ENCODE peak calls at places on chromosomes 6 and 20, in eight cellular contexts. G is DND-41; X is CD8-positive, alpha-beta T cell; K is kidney; A is MM.1S; P is heart right ventricle; H is brain microvascular endothelial cell; C is uterus. Y is an unnamed sample.
A peak's percentile ranks its signal among the peaks of the same experiment; 100 is the strongest.

GRCh38 chr6:141653590-141653989 is 479.1 kb upstream of the GJE1 start:
- DNase-seq in G (no peak), P (no peak), K (no peak), A (peak; percentile 74), X (no peak), C (no peak), H (no peak), Y (no peak)

GRCh38 chr6:22783921-22784320 is 214.6 kb downstream of the HDGFL1 start:
- DNase-seq in K (no peak), G (no peak), H (no peak), A (no peak), C (no peak), X (no peak), P (no peak), Y (no peak)

GRCh38 chr20:46838002-46838401 is 56.6 kb upstream of the EYA2 start:
- DNase-seq in X (no peak), H (no peak), P (no peak), A (no peak), C (no peak), K (no peak), G (no peak), Y (no peak)

GRCh38 chr6:88785478-88785877 is 177.9 kb downstream of the RNGTT start:
- DNase-seq in A (no peak), G (no peak), K (no peak), X (no peak), C (no peak), P (no peak), H (no peak), Y (no peak)

GRCh38 chr20:34543457-34544056 is 15.0 kb upstream of the MAP1LC3A start:
- DNase-seq in X (no peak), H (no peak), G (no peak), C (no peak), K (no peak), A (no peak), P (no peak), Y (no peak)

GRCh38 chr6:16344756-16345155 is 106.4 kb downstream of the GMPR start:
- DNase-seq in H (peak; percentile 83), A (no peak), X (no peak), K (no peak), G (no peak), P (no peak), C (peak; percentile 66), Y (no peak)

GRCh38 chr20:63819224-63819917 is 11.7 kb downstream of the ZBTB46 start:
- DNase-seq in C (peak; percentile 51), X (no peak), A (peak; percentile 60), K (no peak), P (no peak), H (peak; percentile 30), G (no peak), Y (peak; percentile 81)

GRCh38 chr6:164010446-164011071 is 596.0 kb downstream of the QKI start:
- DNase-seq in H (no peak), G (no peak), A (no peak), C (no peak), K (no peak), X (no peak), P (peak; percentile 13), Y (no peak)

GRCh38 chr20:44594730-44595129 is 12.4 kb downstream of the PKIG start:
- DNase-seq in A (no peak), K (no peak), G (no peak), P (peak; percentile 57), X (no peak), C (no peak), H (peak; percentile 83), Y (peak; percentile 55)

GRCh38 chr20:51889466-51889865 is 87.1 kb upstream of the SALL4 start:
- DNase-seq in C (no peak), A (no peak), P (no peak), H (no peak), K (no peak), G (no peak), X (no peak), Y (no peak)

GRCh38 chr20:57156050-57156770 is 110.2 kb downstream of the BMP7 start:
- DNase-seq in C (no peak), A (no peak), H (no peak), K (no peak), G (no peak), X (no peak), P (no peak), Y (peak; percentile 69)

GRCh38 chr6:90493332-90493731 is 93.5 kb downstream of the MAP3K7 start:
- DNase-seq in P (no peak), H (no peak), X (no peak), G (no peak), K (no peak), A (no peak), C (no peak), Y (no peak)

GRCh38 chr6:38346291-38347079 is 293.2 kb downstream of the BTBD9 start:
- DNase-seq in H (peak; percentile 77), A (no peak), P (no peak), G (no peak), C (no peak), K (no peak), X (no peak), Y (no peak)

GRCh38 chr6:162871966-162872365 is 144.2 kb downstream of the PACRG start:
- DNase-seq in C (no peak), K (no peak), H (no peak), A (no peak), G (no peak), X (no peak), P (no peak), Y (no peak)

GRCh38 chr20:36847009-36847709 is 28.8 kb upstream of the TLDC2 start:
- DNase-seq in G (no peak), H (peak; percentile 83), A (no peak), C (peak; percentile 93), P (peak; percentile 73), X (no peak), K (no peak), Y (peak; percentile 96)

GRCh38 chr6:75205776-75206334 is at the start of gene COL12A1:
- DNase-seq in P (peak; percentile 84), G (no peak), K (peak; percentile 94), H (peak; percentile 98), C (peak; percentile 98), A (no peak), X (no peak), Y (peak; percentile 97)

GRCh38 chr6:52499026-52499425 is 77.8 kb downstream of the TRAM2 start:
- DNase-seq in P (no peak), G (no peak), X (no peak), A (peak; percentile 35), K (no peak), H (no peak), C (no peak), Y (no peak)

GRCh38 chr6:53986165-53986720 is 125.0 kb upstream of the MLIP start:
- DNase-seq in G (peak; percentile 36), X (no peak), C (no peak), K (no peak), H (peak; percentile 76), A (peak; percentile 41), P (peak; percentile 47), Y (no peak)

GRCh38 chr6:157273756-157274088 is 49.6 kb downstream of the TMEM242 start:
- DNase-seq in H (peak; percentile 27), P (no peak), X (peak; percentile 58), G (peak; percentile 74), K (no peak), C (peak; percentile 60), A (no peak), Y (no peak)

GRCh38 chr6:113755449-113756289 is 101.5 kb upstream of the MARCKS start:
- DNase-seq in H (no peak), P (peak; percentile 9), A (peak; percentile 74), X (no peak), G (no peak), K (no peak), C (no peak), Y (no peak)

GRCh38 chr6:34926655-34927054 is 37.6 kb downstream of the ANKS1A start:
- DNase-seq in G (no peak), H (peak; percentile 26), C (no peak), X (no peak), K (no peak), A (no peak), P (no peak), Y (no peak)

GRCh38 chr6:44355640-44356039 is 13.2 kb downstream of the SPATS1 start:
- DNase-seq in H (no peak), P (no peak), C (no peak), K (no peak), G (no peak), X (no peak), A (no peak), Y (no peak)

GRCh38 chr6:113875470-113875869 is 18.3 kb downstream of the MARCKS start:
- DNase-seq in K (no peak), X (no peak), H (peak; percentile 68), A (peak; percentile 25), C (no peak), P (no peak), G (no peak), Y (no peak)

GRCh38 chr20:266213-266603 is 8.7 kb downstream of the DEFB132 start:
- DNase-seq in A (no peak), G (no peak), C (no peak), H (no peak), K (no peak), P (no peak), X (no peak), Y (no peak)
- H3K4me3 ChIP-seq in A (peak overlapping the region; percentile 61), G (peak overlapping the region; percentile 60), C (no peak overlapping the region), H (no peak overlapping the region), K (no peak overlapping the region), P (peak overlapping the region; percentile 60), X (peak overlapping the region; percentile 69), Y (peak overlapping the region; percentile 29)

GRCh38 chr20:48026981-48027592 is 241.8 kb upstream of the SULF2 start:
- DNase-seq in A (no peak), C (no peak), H (no peak), P (no peak), G (peak; percentile 76), X (no peak), K (no peak), Y (no peak)

GRCh38 chr20:48019496-48019895 is 234.2 kb upstream of the SULF2 start:
- DNase-seq in X (no peak), P (no peak), G (no peak), K (no peak), A (no peak), H (no peak), C (no peak), Y (no peak)

GRCh38 chr20:48019940-48020339 is 234.7 kb upstream of the SULF2 start:
- DNase-seq in G (no peak), H (no peak), C (no peak), X (no peak), A (no peak), P (peak; percentile 36), K (no peak), Y (no peak)

GRCh38 chr20:48025661-48026060 is 240.4 kb upstream of the SULF2 start:
- DNase-seq in X (no peak), K (no peak), P (no peak), G (no peak), A (no peak), H (no peak), C (no peak), Y (no peak)

GRCh38 chr20:48025061-48025515 is 239.8 kb upstream of the SULF2 start:
- DNase-seq in X (no peak), H (peak; percentile 77), G (no peak), P (peak; percentile 29), C (peak; percentile 85), K (no peak), A (peak; percentile 27), Y (peak; percentile 92)
- H3K27ac ChIP-seq in X (no peak overlapping the region), H (peak overlapping the region; percentile 62), G (peak overlapping the region; percentile 20), P (no peak overlapping the region), C (peak overlapping the region; percentile 93), K (no peak overlapping the region), A (peak overlapping the region; percentile 29), Y (peak overlapping the region; percentile 76)

GRCh38 chr6:49453221-49453620 is 9.8 kb downstream of the MMUT start:
- DNase-seq in C (no peak), K (no peak), A (peak; percentile 12), G (no peak), P (no peak), H (no peak), X (no peak), Y (no peak)
- TF ChIP-seq CTCF in C (no peak), K (no peak), A (no peak), G (peak; percentile 28), P (peak; percentile 25), H (peak; percentile 36), X (peak; percentile 48), Y (peak; percentile 64)

GRCh38 chr20:4064118-4064962 is 49.0 kb upstream of the RNF24 start:
- DNase-seq in A (no peak), K (peak; percentile 96), G (no peak), P (peak; percentile 94), C (peak; percentile 93), H (peak; percentile 88), X (no peak), Y (peak; percentile 91)
- H3K4me3 ChIP-seq in A (no peak overlapping the region), K (no peak overlapping the region), G (no peak overlapping the region), P (no peak overlapping the region), C (no peak overlapping the region), H (no peak overlapping the region), X (no peak overlapping the region), Y (no peak overlapping the region)